ENCODE peak calls at places on chromosome 5, in four cellular contexts. One of them, this sample, is unnamed.

GRCh38 chr5:132394681-132395259 is 25.3 kb downstream of the SLC22A5 start:
- DNase-seq in H1: no peak
- DNase-seq in K562: no peak
- DNase-seq in HepG2: no peak
- DNase-seq in this sample: no peak

GRCh38 chr5:171920765-171921391 is 85.6 kb downstream of the FBXW11 start:
- DNase-seq in K562: no peak
- DNase-seq in HepG2: no peak
- DNase-seq in H1: no peak
- DNase-seq in this sample: no peak

GRCh38 chr5:1806199-1806598 is 5.0 kb downstream of the NDUFS6 start:
- DNase-seq in HepG2: no peak
- DNase-seq in K562: no peak
- DNase-seq in H1: no peak
- DNase-seq in this sample: no peak

GRCh38 chr5:154190652-154191304 is at the start of gene GALNT10:
- DNase-seq in HepG2: peak
- DNase-seq in K562: peak
- DNase-seq in H1: no peak
- DNase-seq in this sample: peak

GRCh38 chr5:65506961-65507360 is 25.2 kb upstream of the ADAMTS6 start:
- DNase-seq in H1: no peak
- DNase-seq in K562: no peak
- DNase-seq in HepG2: no peak
- DNase-seq in this sample: no peak

GRCh38 chr5:57298985-57299491 is 125.2 kb downstream of the GPBP1 start:
- DNase-seq in K562: peak
- DNase-seq in HepG2: peak
- DNase-seq in H1: no peak
- DNase-seq in this sample: peak

GRCh38 chr5:100803391-100803790 is 99.7 kb downstream of the ST8SIA4 start:
- DNase-seq in H1: no peak
- DNase-seq in K562: no peak
- DNase-seq in HepG2: no peak
- DNase-seq in this sample: no peak

GRCh38 chr5:43304520-43304919 is 8.7 kb downstream of the HMGCS1 start:
- DNase-seq in K562: no peak
- DNase-seq in HepG2: no peak
- DNase-seq in H1: no peak
- DNase-seq in this sample: no peak

GRCh38 chr5:122076669-122077450 is 1.2 kb downstream of the LOX start:
- DNase-seq in H1: no peak
- DNase-seq in HepG2: peak
- DNase-seq in K562: no peak
- DNase-seq in this sample: peak
- TF ChIP-seq RNF2 in H1: no peak
- TF ChIP-seq RNF2 in HepG2: no peak
- TF ChIP-seq RNF2 in K562: no peak
- TF ChIP-seq RNF2 in this sample: no peak

DNA sequence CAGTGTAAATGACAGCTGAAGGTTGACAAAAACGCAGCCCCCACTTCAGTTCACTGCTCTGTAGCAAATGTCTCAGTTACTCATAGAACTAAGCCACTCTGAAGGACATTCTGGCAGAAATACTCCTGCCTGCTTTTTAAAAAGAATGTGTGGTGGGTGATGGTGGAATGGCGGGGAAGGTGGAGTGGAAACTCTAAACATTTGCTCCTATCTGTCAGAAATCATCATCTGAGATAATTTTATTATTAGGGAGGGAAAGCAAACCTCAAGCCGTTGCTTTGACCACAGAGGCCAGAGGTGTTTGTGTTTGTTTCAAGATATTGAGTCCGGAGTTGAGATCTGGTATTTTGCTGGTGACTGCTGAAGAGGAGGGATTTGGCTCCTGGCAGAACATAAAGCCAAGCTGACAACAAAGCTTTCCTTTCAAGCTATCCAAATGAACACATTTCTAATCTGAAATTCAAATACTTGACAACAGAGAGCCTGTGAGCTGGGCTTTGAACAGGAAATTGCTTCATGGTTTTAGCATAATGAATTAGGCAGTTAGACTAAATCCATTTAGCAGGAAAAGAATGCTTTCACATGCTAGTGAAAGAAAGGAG is 362.7 kb downstream of the CSNK1G3 start:
- DNase-seq in HepG2: peak
- DNase-seq in H1: no peak
- DNase-seq in K562: no peak
- DNase-seq in this sample: no peak
- TF ChIP-seq PHF8 in HepG2: no peak
- TF ChIP-seq PHF8 in H1: no peak
- TF ChIP-seq PHF8 in K562: no peak
- TF ChIP-seq PHF8 in this sample: no peak

GRCh38 chr5:3607541-3608147 is 12.0 kb downstream of the IRX1 start:
- DNase-seq in K562: no peak
- DNase-seq in HepG2: no peak
- DNase-seq in H1: no peak
- DNase-seq in this sample: no peak

GRCh38 chr5:3604501-3604900 is 8.9 kb downstream of the IRX1 start:
- DNase-seq in K562: no peak
- DNase-seq in HepG2: no peak
- DNase-seq in H1: no peak
- DNase-seq in this sample: no peak

GRCh38 chr5:3609120-3609681 is 13.6 kb downstream of the IRX1 start:
- DNase-seq in HepG2: no peak
- DNase-seq in K562: no peak
- DNase-seq in H1: no peak
- DNase-seq in this sample: no peak

GRCh38 chr5:3605298-3606010 is 9.8 kb downstream of the IRX1 start:
- DNase-seq in HepG2: no peak
- DNase-seq in K562: no peak
- DNase-seq in H1: no peak
- DNase-seq in this sample: no peak

GRCh38 chr5:3606121-3606831 is 10.6 kb downstream of the IRX1 start:
- DNase-seq in H1: no peak
- DNase-seq in K562: no peak
- DNase-seq in HepG2: no peak
- DNase-seq in this sample: no peak
- TF ChIP-seq RNF2 in H1: no peak
- TF ChIP-seq RNF2 in K562: no peak
- TF ChIP-seq RNF2 in HepG2: no peak
- TF ChIP-seq RNF2 in this sample: no peak

GRCh38 chr5:168433982-168434381 is 52.3 kb upstream of the RARS1 start:
- DNase-seq in HepG2: no peak
- DNase-seq in K562: no peak
- DNase-seq in H1: no peak
- DNase-seq in this sample: no peak
- TF ChIP-seq PHF8 in HepG2: no peak
- TF ChIP-seq PHF8 in K562: no peak
- TF ChIP-seq PHF8 in H1: no peak
- TF ChIP-seq PHF8 in this sample: no peak

DNA sequence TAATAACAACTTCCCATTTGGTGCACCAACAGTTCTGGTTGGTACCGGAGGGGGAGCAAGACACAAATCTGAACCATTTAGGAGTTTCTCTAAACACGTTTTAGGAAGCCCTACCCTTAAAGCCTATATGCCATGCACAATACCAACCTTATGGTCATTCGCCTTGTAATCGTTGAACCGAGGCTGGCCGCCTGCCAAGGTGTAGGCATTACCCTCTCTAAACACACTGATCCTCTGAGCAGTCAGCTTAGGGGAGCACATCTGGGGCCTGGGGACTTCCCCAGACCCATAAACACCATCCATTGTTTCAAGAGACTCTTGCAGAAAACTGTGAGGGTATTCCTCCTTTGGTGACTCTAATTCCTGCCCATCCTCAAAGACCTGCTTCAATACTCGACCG is 328 bp downstream of the GRXCR2 start:
- DNase-seq in HepG2: no peak
- DNase-seq in H1: no peak
- DNase-seq in K562: no peak
- DNase-seq in this sample: no peak
- TF ChIP-seq RNF2 in HepG2: no peak
- TF ChIP-seq RNF2 in H1: no peak
- TF ChIP-seq RNF2 in K562: no peak
- TF ChIP-seq RNF2 in this sample: no peak

This sample was measured in A549.